ENCODE peak calls at places on chromosomes 5 and 9, in seven cellular contexts. I is T-helper 1 cell, L is K562, K is NCI-H82, W is brain microvascular endothelial cell, M is heart right ventricle, C is T1000. G is an unnamed sample.

GRCh38 chr9:91164724-91165520 is 196.8 kb downstream of the AUH start:
- DNase-seq in L (peak; percentile 73), C (peak; percentile 85), K (no peak), M (peak; percentile 64), I (no peak), W (peak; percentile 99), G (no peak)

GRCh38 chr5:149247726-149248125 is 23.9 kb upstream of the AFAP1L1 start:
- DNase-seq in M (no peak), C (no peak), L (no peak), K (no peak), I (no peak), W (no peak), G (no peak)

GRCh38 chr9:131095666-131096489 is 453 bp upstream of the AIF1L start:
- DNase-seq in C (no peak), I (no peak), M (peak; percentile 60), K (peak; percentile 72), L (peak; percentile 71), W (no peak), G (peak; percentile 71)

GRCh38 chr9:135070198-135070951 is 17.1 kb upstream of the OLFM1 start:
- DNase-seq in C (no peak), L (no peak), M (no peak), I (no peak), W (no peak), K (peak; percentile 81), G (no peak)

GRCh38 chr5:146016764-146017484 is 80.5 kb downstream of the SH3RF2 start:
- DNase-seq in W (no peak), K (no peak), C (no peak), I (no peak), M (no peak), L (no peak), G (no peak)

GRCh38 chr5:126868961-126869451 is 92.1 kb downstream of the LMNB1 start:
- DNase-seq in C (no peak), W (peak; percentile 40), I (no peak), L (no peak), M (peak; percentile 46), K (no peak), G (no peak)

GRCh38 chr9:134190232-134191121 is 26.1 kb upstream of the RNU6ATAC start:
- DNase-seq in M (no peak), C (no peak), K (no peak), I (no peak), W (no peak), L (no peak), G (no peak)

GRCh38 chr9:90038778-90039177 is 434.0 kb downstream of the GADD45G start:
- DNase-seq in C (no peak), W (no peak), K (no peak), L (no peak), I (no peak), M (no peak), G (no peak)

GRCh38 chr5:10233505-10233904 is 16.2 kb downstream of the ATPSCKMT start:
- DNase-seq in W (peak; percentile 98), C (peak; percentile 63), M (no peak), I (no peak), K (peak; percentile 69), L (peak; percentile 41), G (peak; percentile 36)

GRCh38 chr5:177507596-177508216 is 1.9 kb downstream of the DOK3 start:
- DNase-seq in C (no peak), W (no peak), M (no peak), I (no peak), K (no peak), L (no peak), G (no peak)

GRCh38 chr5:36417668-36418067 is 116.0 kb upstream of the RANBP3L start:
- DNase-seq in M (no peak), L (no peak), I (no peak), C (no peak), K (no peak), W (no peak), G (no peak)

GRCh38 chr5:415928-416635 is 26.9 kb upstream of the EXOC3 start:
- DNase-seq in W (no peak), K (no peak), M (no peak), L (no peak), C (no peak), I (no peak), G (no peak)

GRCh38 chr5:125026900-125027731 is 280.7 kb upstream of the ZNF608 start:
- DNase-seq in L (no peak), W (no peak), C (no peak), I (no peak), K (peak; percentile 2), M (no peak), G (no peak)

GRCh38 chr9:5845147-5845531 is 12.2 kb upstream of the ERMP1 start:
- DNase-seq in L (no peak), I (no peak), W (no peak), C (no peak), M (no peak), K (no peak), G (no peak)

GRCh38 chr5:23302438-23302837 is 205.0 kb upstream of the PRDM9 start:
- DNase-seq in K (no peak), C (no peak), L (no peak), M (no peak), W (no peak), I (no peak), G (no peak)

GRCh38 chr5:109406719-109407118 is 3.1 kb downstream of the PJA2 start:
- DNase-seq in K (no peak), I (no peak), C (no peak), L (no peak), W (no peak), M (no peak), G (no peak)

GRCh38 chr5:65928341-65928752 is 2.0 kb downstream of the ERBIN start:
- DNase-seq in C (no peak), K (no peak), I (no peak), W (no peak), L (no peak), M (no peak), G (no peak)

GRCh38 chr5:172437445-172438303 is 16.7 kb downstream of the SH3PXD2B start:
- DNase-seq in M (peak; percentile 79), L (peak; percentile 17), W (peak; percentile 93), I (no peak), C (peak; percentile 33), K (peak; percentile 82), G (no peak)

GRCh38 chr5:107384256-107384655 is 286.5 kb downstream of the EFNA5 start:
- DNase-seq in W (no peak), K (no peak), I (no peak), M (no peak), C (no peak), L (no peak), G (no peak)

GRCh38 chr5:14286574-14287399 is 143.6 kb downstream of the TRIO start:
- DNase-seq in W (no peak), M (no peak), I (no peak), C (no peak), L (no peak), K (no peak), G (no peak)

GRCh38 chr5:143890475-143890874 is 78.5 kb downstream of the HMHB1 start:
- DNase-seq in C (no peak), K (peak; percentile 45), L (no peak), M (no peak), I (no peak), W (no peak), G (no peak)

GRCh38 chr9:16213781-16214515 is 656.5 kb downstream of the BNC2 start:
- DNase-seq in M (peak; percentile 26), L (no peak), K (no peak), W (peak; percentile 97), C (peak; percentile 11), I (no peak), G (no peak)

GRCh38 chr5:107467137-107467932 is 203.4 kb downstream of the EFNA5 start:
- DNase-seq in K (no peak), L (no peak), C (no peak), M (no peak), W (no peak), I (no peak), G (no peak)

GRCh38 chr5:132203464-132203818 is 24.2 kb downstream of the P4HA2 start:
- DNase-seq in M (no peak), I (no peak), C (no peak), K (no peak), W (no peak), L (no peak), G (no peak)

GRCh38 chr9:127112056-127112455 is 10.4 kb downstream of the ANGPTL2 start:
- DNase-seq in K (no peak), M (peak; percentile 51), I (no peak), C (no peak), W (no peak), L (peak; percentile 47), G (no peak)